ENCODE peak calls at places on chromosomes 16 and 17, in four cellular contexts. One of them, this sample, is unnamed. For H3K4me1, the result is how much of the 10 kb centered on the place peaks cover.

GRCh38 chr17:63445571-63446217 is 412 bp downstream of the CYB561 start:
- DNase-seq in HCT116: peak
- DNase-seq in transverse colon: peak
- DNase-seq in spleen: no peak
- DNase-seq in this sample: peak

GRCh38 chr16:78650675-78651074 is 551.2 kb downstream of the WWOX start:
- DNase-seq in HCT116: no peak
- DNase-seq in transverse colon: no peak
- DNase-seq in spleen: no peak
- DNase-seq in this sample: no peak

GRCh38 chr17:37039269-37039668 is 90.5 kb downstream of the AATF start:
- DNase-seq in HCT116: no peak
- DNase-seq in transverse colon: no peak
- DNase-seq in spleen: no peak
- DNase-seq in this sample: no peak

GRCh38 chr17:60106377-60107059 is 27.8 kb upstream of the HEATR6 start:
- DNase-seq in HCT116: no peak
- DNase-seq in transverse colon: no peak
- DNase-seq in spleen: no peak
- DNase-seq in this sample: peak

GRCh38 chr17:20775331-20775730 is 195.8 kb downstream of the CDRT15L2 start:
- DNase-seq in HCT116: no peak
- DNase-seq in transverse colon: no peak
- DNase-seq in spleen: no peak
- DNase-seq in this sample: no peak

GRCh38 chr16:23129686-23130085 is 19.6 kb downstream of the USP31 start:
- DNase-seq in HCT116: no peak
- DNase-seq in transverse colon: no peak
- DNase-seq in spleen: no peak
- DNase-seq in this sample: no peak

GRCh38 chr17:34168989-34169388 is 86.1 kb upstream of the CCL2 start:
- DNase-seq in HCT116: no peak
- DNase-seq in transverse colon: no peak
- DNase-seq in spleen: no peak
- DNase-seq in this sample: no peak

GRCh38 chr16:56108724-56109123 is 82.6 kb upstream of the GNAO1 start:
- DNase-seq in HCT116: no peak
- DNase-seq in transverse colon: no peak
- DNase-seq in spleen: no peak
- DNase-seq in this sample: no peak

GRCh38 chr17:75638893-75639292 is 5.7 kb downstream of the SMIM5 start:
- DNase-seq in HCT116: no peak
- DNase-seq in transverse colon: no peak
- DNase-seq in spleen: peak
- DNase-seq in this sample: no peak

GRCh38 chr17:10756604-10757003 is 26.8 kb upstream of the TMEM220 start:
- DNase-seq in HCT116: no peak
- DNase-seq in transverse colon: no peak
- DNase-seq in spleen: no peak
- DNase-seq in this sample: no peak

GRCh38 chr16:1791943-1792812 is 1.3 kb downstream of the IGFALS start:
- DNase-seq in HCT116: no peak
- DNase-seq in transverse colon: no peak
- DNase-seq in spleen: peak
- DNase-seq in this sample: no peak

GRCh38 chr16:9566099-9566498 is 474.7 kb downstream of the HAPSTR1 start:
- DNase-seq in HCT116: no peak
- DNase-seq in transverse colon: no peak
- DNase-seq in spleen: no peak
- DNase-seq in this sample: no peak

GRCh38 chr16:67967956-67968439 is 439 bp downstream of the SLC12A4 start:
- DNase-seq in HCT116: no peak
- DNase-seq in transverse colon: peak
- DNase-seq in spleen: no peak
- DNase-seq in this sample: no peak

GRCh38 chr16:23877107-23878070 is 41.6 kb downstream of the PRKCB start:
- DNase-seq in HCT116: no peak
- DNase-seq in transverse colon: no peak
- DNase-seq in spleen: no peak
- DNase-seq in this sample: no peak

GRCh38 chr17:40024901-40025300 is 9.7 kb downstream of the CSF3 start:
- DNase-seq in HCT116: no peak
- DNase-seq in transverse colon: no peak
- DNase-seq in spleen: no peak
- DNase-seq in this sample: no peak

GRCh38 chr16:54281535-54282201 is 4.9 kb downstream of the IRX3 start:
- DNase-seq in HCT116: no peak
- DNase-seq in transverse colon: peak
- DNase-seq in spleen: no peak
- DNase-seq in this sample: no peak

GRCh38 chr17:62648954-62649294 is 21.5 kb downstream of the MRC2 start:
- DNase-seq in HCT116: no peak
- DNase-seq in transverse colon: no peak
- DNase-seq in spleen: no peak
- DNase-seq in this sample: no peak

GRCh38 chr16:84690088-84690819 is 9.5 kb upstream of the USP10 start:
- DNase-seq in HCT116: no peak
- DNase-seq in transverse colon: no peak
- DNase-seq in spleen: peak
- DNase-seq in this sample: no peak

GRCh38 chr17:44467108-44467507 is 36.1 kb downstream of the GPATCH8 start:
- DNase-seq in HCT116: no peak
- DNase-seq in transverse colon: no peak
- DNase-seq in spleen: no peak
- DNase-seq in this sample: no peak

GRCh38 chr17:47857551-47858410 is 6.8 kb upstream of the SP6 start:
- DNase-seq in HCT116: no peak
- DNase-seq in transverse colon: no peak
- DNase-seq in spleen: peak
- DNase-seq in this sample: no peak

GRCh38 chr16:72974142-72974769 is 73.7 kb downstream of the ZFHX3 start:
- DNase-seq in HCT116: no peak
- DNase-seq in transverse colon: no peak
- DNase-seq in spleen: no peak
- DNase-seq in this sample: no peak

GRCh38 chr17:17698869-17699351 is 17.7 kb downstream of the RAI1 start:
- DNase-seq in HCT116: no peak
- DNase-seq in transverse colon: no peak
- DNase-seq in spleen: no peak
- DNase-seq in this sample: no peak

GRCh38 chr17:82338858-82339633 is 5.5 kb upstream of the SECTM1 start:
- DNase-seq in HCT116: peak
- DNase-seq in transverse colon: peak
- DNase-seq in spleen: peak
- DNase-seq in this sample: peak
- H3K4me3 ChIP-seq in HCT116: peak
- H3K4me3 ChIP-seq in transverse colon: peak
- H3K4me3 ChIP-seq in spleen: no peak
- H3K4me3 ChIP-seq in this sample: peak

GRCh38 chr16:87847467-87847784 is 21.9 kb downstream of the SLC7A5 start:
- DNase-seq in HCT116: no peak
- DNase-seq in transverse colon: no peak
- DNase-seq in spleen: no peak
- DNase-seq in this sample: no peak
- H3K4me1 ChIP-seq in HCT116: under half
- H3K4me1 ChIP-seq in transverse colon: under half
- H3K4me1 ChIP-seq in spleen: half or more
- H3K4me1 ChIP-seq in this sample: under half

GRCh38 chr16:31142109-31143035 is 6.8 kb upstream of the PRSS8 start:
- DNase-seq in HCT116: peak
- DNase-seq in transverse colon: peak
- DNase-seq in spleen: peak
- DNase-seq in this sample: peak
- TF ChIP-seq POLR2AphosphoS5 in HCT116: peak
- TF ChIP-seq POLR2AphosphoS5 in transverse colon: peak
- TF ChIP-seq POLR2AphosphoS5 in spleen: peak
- TF ChIP-seq POLR2AphosphoS5 in this sample: peak

GRCh38 chr16:57535680-57536305 is 578 bp downstream of the CCDC102A start:
- DNase-seq in HCT116: peak
- DNase-seq in transverse colon: peak
- DNase-seq in spleen: peak
- DNase-seq in this sample: peak
- H3K4me3 ChIP-seq in HCT116: peak
- H3K4me3 ChIP-seq in transverse colon: peak
- H3K4me3 ChIP-seq in spleen: peak
- H3K4me3 ChIP-seq in this sample: peak

GRCh38 chr17:81867952-81868673 is 3.0 kb downstream of the ARHGDIA start:
- DNase-seq in HCT116: peak
- DNase-seq in transverse colon: peak
- DNase-seq in spleen: no peak
- DNase-seq in this sample: no peak
- H3K4me1 ChIP-seq in HCT116: under half
- H3K4me1 ChIP-seq in transverse colon: half or more
- H3K4me1 ChIP-seq in spleen: half or more
- H3K4me1 ChIP-seq in this sample: under half

GRCh38 chr17:77718669-77718961 is 239.9 kb upstream of the TNRC6C start:
- DNase-seq in HCT116: no peak
- DNase-seq in transverse colon: no peak
- DNase-seq in spleen: no peak
- DNase-seq in this sample: no peak
- TF ChIP-seq POLR2AphosphoS5 in HCT116: no peak
- TF ChIP-seq POLR2AphosphoS5 in transverse colon: no peak
- TF ChIP-seq POLR2AphosphoS5 in spleen: no peak
- TF ChIP-seq POLR2AphosphoS5 in this sample: no peak